ENCODE peak calls at places on chromosomes 7 and 10, in seven cellular contexts. C is PC-3, A is HFFc6, D is BJ, P is keratinocyte, G is lower lobe of right lung, T is progenitor cell of endocrine pancreas. R is an unnamed sample.
A peak's percentile ranks its signal among the peaks of the same experiment; 100 is the strongest.

GRCh38 chr10:102764340-102765257 is 20.9 kb downstream of the WBP1L start:
- DNase-seq in C (peak; percentile 12), D (peak; percentile 81), P (no peak), T (no peak), G (no peak), A (no peak), R (no peak)

GRCh38 chr7:63925626-63926460 is 72.8 kb upstream of the ZNF722 start:
- DNase-seq in T (no peak), D (peak; percentile 4), G (peak; percentile 95), C (peak; percentile 88), P (peak; percentile 11), A (no peak), R (no peak)

GRCh38 chr10:70162892-70163201 is 7.5 kb downstream of the SAR1A start:
- DNase-seq in D (no peak), P (no peak), C (no peak), T (no peak), A (no peak), G (no peak), R (no peak)

GRCh38 chr10:69004821-69005220 is 16.2 kb downstream of the KIFBP start:
- DNase-seq in A (peak; percentile 62), C (peak; percentile 80), P (no peak), T (no peak), G (no peak), D (no peak), R (no peak)

GRCh38 chr7:141915565-141915964 is 634 bp upstream of the OR9A4 start:
- DNase-seq in D (no peak), C (peak; percentile 49), A (no peak), P (peak; percentile 76), T (no peak), G (no peak), R (no peak)

GRCh38 chr7:154912921-154913644 is 89.8 kb downstream of the PAXIP1 start:
- DNase-seq in D (no peak), A (no peak), T (no peak), P (no peak), C (no peak), G (no peak), R (no peak)

GRCh38 chr10:3167611-3168330 is 4.8 kb downstream of the PITRM1 start:
- DNase-seq in G (no peak), D (no peak), T (no peak), P (no peak), A (no peak), C (peak; percentile 1), R (no peak)

GRCh38 chr10:25768167-25768566 is 165.9 kb upstream of the MYO3A start:
- DNase-seq in A (no peak), C (no peak), T (no peak), G (no peak), P (no peak), D (no peak), R (no peak)

GRCh38 chr10:25753776-25754175 is 180.3 kb upstream of the MYO3A start:
- DNase-seq in P (no peak), D (no peak), C (no peak), A (no peak), T (no peak), G (no peak), R (no peak)

GRCh38 chr7:114622189-114622588 is 207.6 kb downstream of the FOXP2 start:
- DNase-seq in C (no peak), T (no peak), D (no peak), A (no peak), G (no peak), P (no peak), R (no peak)

GRCh38 chr10:58177362-58177947 is 90.2 kb downstream of the IPMK start:
- DNase-seq in A (no peak), C (peak; percentile 64), D (no peak), G (no peak), T (no peak), P (no peak), R (no peak)

GRCh38 chr10:85545874-85546273 is 820.7 kb downstream of the GRID1 start:
- DNase-seq in G (no peak), P (no peak), T (no peak), C (no peak), D (no peak), A (no peak), R (no peak)

GRCh38 chr7:100352984-100353684 is 4.8 kb upstream of the PILRB start:
- DNase-seq in T (no peak), G (no peak), P (no peak), D (no peak), C (no peak), A (no peak), R (no peak)

GRCh38 chr7:128114806-128115205 is 83.6 kb upstream of the LRRC4 start:
- DNase-seq in T (no peak), P (no peak), A (no peak), C (no peak), G (no peak), D (no peak), R (no peak)

GRCh38 chr7:46812047-46812672 is 769.8 kb downstream of the TNS3 start:
- DNase-seq in C (no peak), A (no peak), P (no peak), D (no peak), T (no peak), G (no peak), R (no peak)

GRCh38 chr7:37494940-37495339 is 46.3 kb upstream of the ELMO1 start:
- DNase-seq in C (no peak), D (no peak), T (no peak), P (no peak), G (no peak), A (no peak), R (no peak)

GRCh38 chr7:95723583-95724180 is 48.7 kb upstream of the DYNC1I1 start:
- DNase-seq in A (peak; percentile 6), T (peak; percentile 35), C (peak; percentile 68), D (peak; percentile 4), G (no peak), P (no peak), R (peak; percentile 23)

GRCh38 chr10:6009159-6009558 is 31.8 kb upstream of the IL15RA start:
- DNase-seq in P (no peak), A (no peak), G (no peak), T (no peak), D (no peak), C (no peak), R (no peak)

GRCh38 chr7:74587435-74588126 is 69.9 kb upstream of the GTF2I start:
- DNase-seq in P (no peak), G (peak; percentile 84), A (peak; percentile 81), D (peak; percentile 65), T (no peak), C (peak; percentile 83), R (peak; percentile 22)

GRCh38 chr7:101677421-101678137 is 48.5 kb upstream of the MYL10 start:
- DNase-seq in D (no peak), A (no peak), T (no peak), G (no peak), C (peak; percentile 38), P (no peak), R (no peak)

GRCh38 chr10:30702860-30703259 is 73.3 kb upstream of the LYZL2 start:
- DNase-seq in A (no peak), D (no peak), P (no peak), G (no peak), T (no peak), C (no peak), R (no peak)

GRCh38 chr10:34049887-34050286 is 715.4 kb upstream of the NRP1 start:
- DNase-seq in A (no peak), T (no peak), G (no peak), C (peak; percentile 61), P (no peak), D (peak; percentile 17), R (no peak)

GRCh38 chr10:29141761-29142160 is 147.1 kb upstream of the LYZL1 start:
- DNase-seq in G (no peak), C (peak; percentile 68), T (no peak), A (peak; percentile 21), P (no peak), D (no peak), R (no peak)

DNA sequence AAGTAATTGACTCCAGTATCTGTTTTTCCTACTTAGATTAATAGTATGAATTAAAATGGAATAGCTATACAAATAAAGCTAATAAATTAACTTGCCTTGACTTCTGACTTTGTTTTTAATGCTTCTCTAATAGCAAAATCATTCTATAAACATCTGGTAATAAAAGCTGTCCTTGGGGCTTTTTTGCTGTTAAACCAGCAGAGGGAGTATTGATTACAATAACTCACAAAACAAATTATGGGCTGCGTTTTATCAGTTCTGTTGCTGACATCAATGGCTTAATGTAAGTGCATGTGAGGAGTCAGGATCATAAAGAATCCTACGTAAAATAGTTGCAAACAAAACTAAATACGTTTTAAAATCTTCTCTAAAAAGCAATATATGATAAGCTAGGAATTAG is 667.8 kb downstream of the PCDH15 start:
- DNase-seq in T (no peak), P (no peak), G (no peak), D (no peak), A (no peak), C (peak; percentile 54), R (no peak)
- TF ChIP-seq CTCF in T (peak; percentile 50), P (peak; percentile 32), G (peak; percentile 23), D (no peak), A (no peak), C (peak; percentile 91), R (peak; percentile 58)

GRCh38 chr7:33645096-33645495 is 260.2 kb upstream of the BMPER start:
- DNase-seq in A (no peak), G (no peak), C (no peak), D (no peak), P (no peak), T (no peak), R (no peak)

GRCh38 chr7:33644489-33644888 is 260.9 kb upstream of the BMPER start:
- DNase-seq in A (no peak), G (no peak), D (no peak), P (no peak), T (no peak), C (no peak), R (no peak)

GRCh38 chr7:33642312-33642711 is 263.0 kb upstream of the BMPER start:
- DNase-seq in G (no peak), C (no peak), T (no peak), D (no peak), A (no peak), P (no peak), R (no peak)

GRCh38 chr7:33646166-33646565 is 259.2 kb upstream of the BMPER start:
- DNase-seq in D (no peak), C (no peak), T (no peak), P (no peak), A (no peak), G (no peak), R (no peak)

DNA sequence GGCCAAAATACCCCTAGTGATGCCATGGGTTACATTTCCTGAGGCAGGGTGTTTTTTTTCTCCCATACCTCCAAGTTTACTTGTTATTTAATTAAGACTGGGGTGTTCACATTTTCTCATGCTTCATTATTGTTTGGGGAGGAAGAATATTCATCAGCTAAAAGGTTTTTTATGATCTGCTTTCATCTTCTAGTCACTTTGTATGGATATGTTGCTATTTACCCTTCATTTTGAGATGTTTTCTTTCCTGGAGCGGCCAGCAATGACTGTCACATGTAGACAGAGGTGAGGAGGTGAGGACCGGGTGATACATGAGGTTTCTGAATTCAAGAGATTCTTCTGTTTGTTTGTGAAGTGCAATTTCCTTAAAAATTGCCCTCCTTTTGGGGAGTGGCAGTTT is 261.8 kb upstream of the BMPER start:
- DNase-seq in T (no peak), A (no peak), G (no peak), P (no peak), C (no peak), D (no peak), R (no peak)
- TF ChIP-seq CTCF in T (no peak), A (no peak), G (no peak), P (no peak), C (no peak), D (no peak), R (no peak)

GRCh38 chr10:44506386-44506785 is 121.5 kb upstream of the CXCL12 start:
- DNase-seq in A (no peak), C (no peak), T (no peak), G (no peak), P (no peak), D (no peak), R (no peak)
- TF ChIP-seq CTCF in A (no peak), C (no peak), T (no peak), G (no peak), P (no peak), D (no peak), R (no peak)

GRCh38 chr10:75210193-75211006 is at the start of gene VDAC2:
- DNase-seq in P (no peak), C (peak; percentile 99), D (no peak), A (peak; percentile 80), G (peak; percentile 94), T (peak; percentile 91), R (peak; percentile 90)
- TF ChIP-seq CTCF in P (no peak), C (no peak), D (no peak), A (peak; percentile 8), G (no peak), T (peak; percentile 7), R (no peak)